ENCODE peak calls at places on chromosomes 13 and 19, in four cellular contexts. V is IMR-90, R is right lobe of liver, N is breast epithelium. Y is an unnamed sample.

GRCh38 chr13:105410602-105411001 is 1124.9 kb downstream of the EFNB2 start:
- DNase-seq in N (peak; percentile 22), V (peak; percentile 12), R (peak; percentile 69), Y (no peak)

GRCh38 chr19:42140125-42140754 is 8.0 kb upstream of the POU2F2 start:
- DNase-seq in N (no peak), R (no peak), V (peak; percentile 72), Y (no peak)

GRCh38 chr19:41703602-41704293 is 4.7 kb upstream of the CEACAM5 start:
- DNase-seq in R (peak; percentile 46), V (no peak), N (no peak), Y (no peak)

GRCh38 chr19:51098366-51099069 is 9.7 kb downstream of the CTU1 start:
- DNase-seq in N (no peak), R (peak; percentile 66), V (no peak), Y (no peak)

GRCh38 chr19:13089139-13089856 is 13.4 kb downstream of the LYL1 start:
- DNase-seq in R (no peak), V (no peak), N (no peak), Y (no peak)

GRCh38 chr19:4206818-4207484 is 22.4 kb upstream of the EBI3 start:
- DNase-seq in N (no peak), R (no peak), V (peak; percentile 54), Y (no peak)

GRCh38 chr19:45621976-45622503 is 17.2 kb downstream of the EML2 start:
- DNase-seq in N (no peak), R (no peak), V (no peak), Y (no peak)

GRCh38 chr13:106810069-106810468 is 242.1 kb upstream of the ARGLU1 start:
- DNase-seq in V (no peak), N (no peak), R (no peak), Y (no peak)

GRCh38 chr13:80259159-80259558 is 81.8 kb downstream of the SPRY2 start:
- DNase-seq in V (no peak), N (no peak), R (peak; percentile 64), Y (no peak)

GRCh38 chr19:19160489-19161035 is 9.5 kb downstream of the MEF2B start:
- DNase-seq in R (no peak), N (no peak), V (no peak), Y (no peak)

GRCh38 chr19:7434391-7434790 is 54.4 kb downstream of the PEX11G start:
- DNase-seq in N (no peak), R (no peak), V (no peak), Y (no peak)

GRCh38 chr19:13727798-13728197 is 36.5 kb upstream of the MRI1 start:
- DNase-seq in R (no peak), N (no peak), V (peak; percentile 82), Y (no peak)

GRCh38 chr13:78759704-78760103 is 100.7 kb upstream of the OBI1 start:
- DNase-seq in R (no peak), V (no peak), N (no peak), Y (no peak)

GRCh38 chr19:3606690-3607289 is at the start of gene TBXA2R:
- DNase-seq in R (no peak), V (peak; percentile 43), N (peak; percentile 54), Y (no peak)

GRCh38 chr13:32951580-32951979 is 64.6 kb upstream of the KL start:
- DNase-seq in V (no peak), N (no peak), R (no peak), Y (no peak)

GRCh38 chr19:4780860-4781259 is 10.7 kb upstream of the FEM1A start:
- DNase-seq in R (no peak), V (no peak), N (no peak), Y (no peak)

GRCh38 chr13:77359171-77359570 is 32.3 kb upstream of the MYCBP2 start:
- DNase-seq in V (peak; percentile 1), R (no peak), N (no peak), Y (no peak)

GRCh38 chr19:4130635-4131438 is 6.9 kb upstream of the MAP2K2 start:
- DNase-seq in R (no peak), V (peak; percentile 90), N (no peak), Y (no peak)

GRCh38 chr13:61410669-61411297 is 4.9 kb downstream of the PCDH20 start:
- DNase-seq in R (no peak), V (peak; percentile 8), N (no peak), Y (no peak)

GRCh38 chr19:33217881-33218280 is 7.8 kb downstream of the SLC7A10 start:
- DNase-seq in N (no peak), V (no peak), R (no peak), Y (no peak)

GRCh38 chr19:35908977-35909683 is 1.0 kb upstream of the TYROBP start:
- DNase-seq in R (peak; percentile 86), N (peak; percentile 40), V (no peak), Y (peak; percentile 66)

GRCh38 chr19:3507371-3508120 is 1.4 kb downstream of the FZR1 start:
- DNase-seq in V (no peak), R (no peak), N (peak; percentile 51), Y (no peak)

GRCh38 chr19:40272261-40272660 is 12.9 kb downstream of the AKT2 start:
- DNase-seq in R (no peak), V (no peak), N (no peak), Y (no peak)

GRCh38 chr19:7977021-7977722 is 28.3 kb downstream of the ELAVL1 start:
- DNase-seq in V (no peak), R (no peak), N (no peak), Y (no peak)

GRCh38 chr13:106847049-106847448 is 279.1 kb upstream of the ARGLU1 start:
- DNase-seq in N (no peak), V (no peak), R (no peak), Y (no peak)

GRCh38 chr19:56769650-56770049 is 70.9 kb downstream of the PEG3 start:
- DNase-seq in N (no peak), R (no peak), V (no peak), Y (no peak)

GRCh38 chr19:13262450-13262849 is 112.2 kb downstream of the IER2 start:
- DNase-seq in N (no peak), V (peak; percentile 61), R (no peak), Y (no peak)

GRCh38 chr19:13906910-13907309 is 909 bp downstream of the CC2D1A start:
- DNase-seq in V (no peak), N (no peak), R (no peak), Y (no peak)

GRCh38 chr19:57465680-57466381 is 8.9 kb upstream of the VN1R1 start:
- DNase-seq in V (peak; percentile 24), N (no peak), R (no peak), Y (peak; percentile 27)

GRCh38 chr19:16160943-16161560 is 12.3 kb downstream of the CIB3 start:
- DNase-seq in R (no peak), V (peak; percentile 87), N (no peak), Y (no peak)

GRCh38 chr19:19606021-19606420 is 12.5 kb downstream of the PBX4 start:
- DNase-seq in V (peak; percentile 10), N (no peak), R (no peak), Y (no peak)

GRCh38 chr13:107942030-107942617 is 273.2 kb downstream of the LIG4 start:
- DNase-seq in R (no peak), V (no peak), N (no peak), Y (no peak)

DNA sequence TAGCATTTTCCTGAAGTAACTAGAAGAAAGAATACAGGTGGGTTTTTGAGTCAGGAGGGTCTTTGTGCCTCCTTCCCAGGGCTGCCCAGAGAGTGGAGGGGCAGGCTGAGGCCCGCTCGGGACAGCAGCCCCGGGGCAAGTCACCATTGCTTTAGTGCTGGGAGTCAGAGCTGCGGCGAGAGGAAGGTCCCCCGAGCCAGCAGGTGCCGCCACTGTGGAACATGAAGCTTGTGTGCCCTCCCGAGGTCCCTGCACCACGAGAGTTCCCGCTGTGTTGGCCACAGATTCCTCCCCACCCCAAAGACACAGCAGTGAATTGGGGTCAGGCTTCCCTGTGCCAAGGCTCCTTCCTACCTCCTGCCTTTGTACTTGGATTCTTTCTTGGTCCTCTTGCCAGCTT is 50.9 kb upstream of the TEX29 start:
- DNase-seq in R (no peak), V (no peak), N (no peak), Y (no peak)
- H3K27ac ChIP-seq in R (no peak overlapping the region), V (no peak overlapping the region), N (no peak overlapping the region), Y (peak overlapping the region; percentile 14)

GRCh38 chr13:110257408-110257807 is 49.5 kb downstream of the COL4A1 start:
- DNase-seq in R (no peak), V (no peak), N (no peak), Y (no peak)

GRCh38 chr13:110254751-110255553 is 52.0 kb downstream of the COL4A1 start:
- DNase-seq in R (no peak), V (peak; percentile 50), N (no peak), Y (no peak)

GRCh38 chr13:110254151-110254679 is 52.7 kb downstream of the COL4A1 start:
- DNase-seq in R (no peak), V (peak; percentile 46), N (no peak), Y (no peak)

GRCh38 chr13:110258876-110259631 is 47.9 kb downstream of the COL4A1 start:
- DNase-seq in N (no peak), V (no peak), R (no peak), Y (no peak)

DNA sequence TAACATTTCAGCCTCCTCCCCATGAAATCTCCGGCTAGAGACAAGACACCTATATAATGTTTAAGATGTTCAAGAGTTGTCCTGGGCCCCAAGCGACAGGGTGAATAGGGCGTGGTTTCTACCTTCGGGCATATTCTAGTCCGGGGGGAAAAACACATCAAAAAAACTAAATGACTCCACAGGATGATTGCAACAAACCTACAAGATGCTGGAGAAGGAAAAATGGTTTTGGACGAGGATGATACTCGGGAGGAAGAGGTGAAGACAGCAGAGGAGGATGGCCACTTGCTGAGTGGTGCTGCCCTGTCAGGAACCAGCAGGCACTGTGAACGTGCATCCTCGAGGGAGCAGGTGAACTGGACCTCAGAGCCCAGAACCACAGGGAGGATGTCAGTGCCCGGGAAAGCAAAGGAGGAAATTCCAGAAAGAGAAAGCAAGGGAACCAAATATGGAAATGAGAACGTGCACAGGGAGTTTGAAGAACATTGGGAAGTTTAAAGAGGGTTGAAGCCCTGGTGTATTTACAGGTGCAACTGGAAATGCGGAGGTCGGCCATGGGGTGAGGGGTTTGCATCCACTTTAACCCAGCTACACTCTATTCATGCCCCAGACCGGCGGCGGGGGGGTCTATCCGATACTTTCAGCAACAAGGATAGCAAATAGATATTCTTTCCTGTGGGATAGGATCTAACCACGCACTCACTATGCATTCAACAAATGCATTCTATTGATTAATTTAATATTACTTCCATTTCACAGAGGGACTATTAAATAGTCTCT is 50.6 kb downstream of the COL4A1 start:
- DNase-seq in V (no peak), N (no peak), R (no peak), Y (no peak)
- H3K4me1 ChIP-seq in V (peaks cover 28% of the 10 kb centered on the region), N (no peaks in the 10 kb centered on the region), R (no peaks in the 10 kb centered on the region), Y (peaks cover 23% of the 10 kb centered on the region)

DNA sequence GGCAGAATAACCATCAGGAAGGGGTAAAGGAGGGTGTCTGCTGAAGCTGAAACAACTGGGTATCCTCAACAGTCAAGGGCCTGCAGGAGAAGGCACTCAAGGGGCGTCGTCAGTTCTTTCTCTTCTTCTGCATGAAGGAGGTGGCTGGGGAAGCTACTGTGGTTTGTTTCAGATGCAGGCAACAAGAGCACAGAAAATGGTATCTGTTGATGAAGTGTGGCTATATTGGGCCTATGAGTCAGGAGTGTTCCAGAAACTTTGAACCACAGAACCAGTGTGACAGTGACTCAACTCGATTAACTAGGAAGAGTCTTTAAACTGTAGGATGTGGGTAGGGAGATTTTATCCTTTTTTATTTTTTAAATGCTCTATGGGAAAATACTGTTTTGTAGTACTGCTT is 686.3 kb downstream of the FGF9 start:
- DNase-seq in N (no peak), R (no peak), V (no peak), Y (no peak)
- TF ChIP-seq POLR2A in N (no peak), R (no peak), V (no peak), Y (no peak)

GRCh38 chr13:30881191-30881651 is 24.9 kb upstream of the MEDAG start:
- DNase-seq in R (no peak), V (no peak), N (no peak), Y (peak; percentile 75)
- H3K27ac ChIP-seq in R (no peak overlapping the region), V (peak overlapping the region; percentile 88), N (peak overlapping the region; percentile 87), Y (peak overlapping the region; percentile 49)

GRCh38 chr19:38686530-38686888 is 39.1 kb downstream of the ACTN4 start:
- DNase-seq in V (no peak), R (no peak), N (no peak), Y (no peak)
- H3K4me1 ChIP-seq in V (peaks cover 36% of the 10 kb centered on the region), R (peaks cover 54% of the 10 kb centered on the region), N (peaks cover 39% of the 10 kb centered on the region), Y (peaks cover 83% of the 10 kb centered on the region)